ENCODE peak calls at places on chromosome 4, in ten cellular contexts. One of them, this sample, is unnamed. For H3K4me1, the result is how much of the 10 kb centered on the place peaks cover.

GRCh38 chr4:53916431-53916889 is 147.9 kb downstream of the CHIC2 start:
- DNase-seq in stomach: no peak
- DNase-seq in A549: no peak
- DNase-seq in lung: no peak
- DNase-seq in heart right ventricle: no peak
- DNase-seq in tibial nerve: no peak
- DNase-seq in mammary epithelial cell: peak
- DNase-seq in ovary: no peak
- DNase-seq in pancreas: no peak
- DNase-seq in sigmoid colon: no peak
- DNase-seq in this sample: no peak

GRCh38 chr4:157550028-157550427 is 329.5 kb downstream of the GRIA2 start:
- DNase-seq in sigmoid colon: no peak
- DNase-seq in pancreas: no peak
- DNase-seq in A549: no peak
- DNase-seq in heart right ventricle: no peak
- DNase-seq in lung: no peak
- DNase-seq in mammary epithelial cell: no peak
- DNase-seq in tibial nerve: no peak
- DNase-seq in ovary: no peak
- DNase-seq in stomach: no peak
- DNase-seq in this sample: no peak

GRCh38 chr4:5157721-5158390 is 106.6 kb downstream of the STK32B start:
- DNase-seq in pancreas: no peak
- DNase-seq in tibial nerve: no peak
- DNase-seq in ovary: no peak
- DNase-seq in A549: peak
- DNase-seq in mammary epithelial cell: no peak
- DNase-seq in lung: peak
- DNase-seq in stomach: no peak
- DNase-seq in sigmoid colon: no peak
- DNase-seq in heart right ventricle: no peak
- DNase-seq in this sample: no peak

GRCh38 chr4:105967058-105967658 is 71.9 kb downstream of the NPNT start:
- DNase-seq in lung: no peak
- DNase-seq in tibial nerve: no peak
- DNase-seq in sigmoid colon: no peak
- DNase-seq in ovary: no peak
- DNase-seq in A549: no peak
- DNase-seq in stomach: no peak
- DNase-seq in heart right ventricle: no peak
- DNase-seq in pancreas: no peak
- DNase-seq in mammary epithelial cell: no peak
- DNase-seq in this sample: no peak

GRCh38 chr4:112381996-112382692 is 85.0 kb downstream of the ALPK1 start:
- DNase-seq in pancreas: no peak
- DNase-seq in tibial nerve: no peak
- DNase-seq in mammary epithelial cell: no peak
- DNase-seq in lung: no peak
- DNase-seq in A549: no peak
- DNase-seq in heart right ventricle: no peak
- DNase-seq in sigmoid colon: no peak
- DNase-seq in stomach: no peak
- DNase-seq in ovary: no peak
- DNase-seq in this sample: no peak

GRCh38 chr4:122576261-122577188 is 44.3 kb downstream of the IL21 start:
- DNase-seq in tibial nerve: peak
- DNase-seq in lung: no peak
- DNase-seq in pancreas: no peak
- DNase-seq in heart right ventricle: no peak
- DNase-seq in stomach: no peak
- DNase-seq in mammary epithelial cell: peak
- DNase-seq in sigmoid colon: no peak
- DNase-seq in A549: peak
- DNase-seq in ovary: no peak
- DNase-seq in this sample: no peak

GRCh38 chr4:138034871-138035270 is 207.3 kb downstream of the SLC7A11 start:
- DNase-seq in sigmoid colon: no peak
- DNase-seq in stomach: no peak
- DNase-seq in mammary epithelial cell: peak
- DNase-seq in A549: peak
- DNase-seq in heart right ventricle: no peak
- DNase-seq in tibial nerve: no peak
- DNase-seq in lung: no peak
- DNase-seq in ovary: no peak
- DNase-seq in pancreas: no peak
- DNase-seq in this sample: no peak

GRCh38 chr4:187167126-187167525 is 443.5 kb upstream of the FAT1 start:
- DNase-seq in sigmoid colon: no peak
- DNase-seq in tibial nerve: no peak
- DNase-seq in heart right ventricle: no peak
- DNase-seq in ovary: no peak
- DNase-seq in mammary epithelial cell: no peak
- DNase-seq in A549: no peak
- DNase-seq in pancreas: no peak
- DNase-seq in stomach: peak
- DNase-seq in lung: no peak
- DNase-seq in this sample: no peak

GRCh38 chr4:145587088-145587487 is 32.1 kb upstream of the MMAA start:
- DNase-seq in mammary epithelial cell: no peak
- DNase-seq in lung: no peak
- DNase-seq in heart right ventricle: no peak
- DNase-seq in stomach: no peak
- DNase-seq in tibial nerve: no peak
- DNase-seq in ovary: no peak
- DNase-seq in A549: no peak
- DNase-seq in sigmoid colon: no peak
- DNase-seq in pancreas: no peak
- DNase-seq in this sample: no peak

GRCh38 chr4:33386761-33387160 is 2666.6 kb downstream of the PCDH7 start:
- DNase-seq in mammary epithelial cell: no peak
- DNase-seq in sigmoid colon: no peak
- DNase-seq in lung: no peak
- DNase-seq in ovary: no peak
- DNase-seq in tibial nerve: no peak
- DNase-seq in A549: peak
- DNase-seq in heart right ventricle: no peak
- DNase-seq in stomach: no peak
- DNase-seq in pancreas: no peak
- DNase-seq in this sample: no peak

GRCh38 chr4:38354872-38355271 is 309.1 kb upstream of the KLF3 start:
- DNase-seq in sigmoid colon: no peak
- DNase-seq in A549: no peak
- DNase-seq in pancreas: no peak
- DNase-seq in lung: no peak
- DNase-seq in mammary epithelial cell: no peak
- DNase-seq in tibial nerve: no peak
- DNase-seq in ovary: no peak
- DNase-seq in stomach: no peak
- DNase-seq in heart right ventricle: no peak
- DNase-seq in this sample: no peak

GRCh38 chr4:1604706-1605205 is 79.4 kb downstream of the FAM53A start:
- DNase-seq in A549: no peak
- DNase-seq in mammary epithelial cell: no peak
- DNase-seq in lung: no peak
- DNase-seq in stomach: peak
- DNase-seq in heart right ventricle: no peak
- DNase-seq in ovary: no peak
- DNase-seq in sigmoid colon: peak
- DNase-seq in tibial nerve: no peak
- DNase-seq in pancreas: no peak
- DNase-seq in this sample: no peak

GRCh38 chr4:26067035-26067434 is 153.0 kb downstream of the SMIM20 start:
- DNase-seq in A549: no peak
- DNase-seq in ovary: no peak
- DNase-seq in heart right ventricle: no peak
- DNase-seq in sigmoid colon: no peak
- DNase-seq in pancreas: no peak
- DNase-seq in stomach: no peak
- DNase-seq in lung: no peak
- DNase-seq in mammary epithelial cell: no peak
- DNase-seq in tibial nerve: no peak
- DNase-seq in this sample: no peak

GRCh38 chr4:16867827-16868226 is 30.6 kb downstream of the LDB2 start:
- DNase-seq in pancreas: no peak
- DNase-seq in mammary epithelial cell: no peak
- DNase-seq in A549: no peak
- DNase-seq in ovary: no peak
- DNase-seq in sigmoid colon: no peak
- DNase-seq in tibial nerve: no peak
- DNase-seq in lung: no peak
- DNase-seq in stomach: no peak
- DNase-seq in heart right ventricle: no peak
- DNase-seq in this sample: no peak

GRCh38 chr4:90727938-90728337 is 600.7 kb downstream of the CCSER1 start:
- DNase-seq in mammary epithelial cell: peak
- DNase-seq in stomach: no peak
- DNase-seq in sigmoid colon: no peak
- DNase-seq in pancreas: no peak
- DNase-seq in ovary: no peak
- DNase-seq in A549: peak
- DNase-seq in heart right ventricle: no peak
- DNase-seq in lung: no peak
- DNase-seq in tibial nerve: no peak
- DNase-seq in this sample: no peak

GRCh38 chr4:148497258-148497657 is 55.0 kb upstream of the NR3C2 start:
- DNase-seq in pancreas: no peak
- DNase-seq in heart right ventricle: no peak
- DNase-seq in stomach: no peak
- DNase-seq in tibial nerve: no peak
- DNase-seq in sigmoid colon: no peak
- DNase-seq in A549: no peak
- DNase-seq in lung: no peak
- DNase-seq in mammary epithelial cell: no peak
- DNase-seq in ovary: no peak
- DNase-seq in this sample: no peak

GRCh38 chr4:184653650-184654049 is 4.1 kb downstream of the PRIMPOL start:
- DNase-seq in pancreas: no peak
- DNase-seq in tibial nerve: no peak
- DNase-seq in heart right ventricle: no peak
- DNase-seq in A549: no peak
- DNase-seq in stomach: no peak
- DNase-seq in mammary epithelial cell: no peak
- DNase-seq in ovary: no peak
- DNase-seq in sigmoid colon: no peak
- DNase-seq in lung: no peak
- DNase-seq in this sample: no peak

GRCh38 chr4:76993787-76994641 is 44.5 kb downstream of the SEPTIN11 start:
- DNase-seq in sigmoid colon: no peak
- DNase-seq in pancreas: no peak
- DNase-seq in ovary: no peak
- DNase-seq in tibial nerve: no peak
- DNase-seq in stomach: no peak
- DNase-seq in heart right ventricle: no peak
- DNase-seq in A549: no peak
- DNase-seq in mammary epithelial cell: no peak
- DNase-seq in lung: no peak
- DNase-seq in this sample: no peak

DNA sequence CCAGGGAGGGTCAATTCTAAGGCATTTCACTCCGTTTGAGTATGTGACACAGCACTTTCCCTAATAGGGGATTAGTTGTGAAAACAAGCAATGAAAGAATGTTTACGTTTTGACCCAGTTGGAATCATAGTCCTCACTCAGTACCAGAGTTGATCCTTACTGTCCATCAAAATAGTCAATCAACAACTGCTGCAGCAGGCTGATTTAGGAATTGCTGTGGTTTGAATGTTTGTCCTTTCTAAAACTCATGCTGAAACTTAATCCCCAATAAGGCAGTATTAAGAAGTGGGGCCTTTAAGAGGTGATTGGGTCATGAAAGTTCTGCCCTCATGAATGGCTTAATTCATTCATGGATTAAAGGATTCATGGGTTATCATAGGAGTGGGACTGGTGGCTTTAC is 3.0 kb upstream of the FBXL5 start:
- DNase-seq in ovary: no peak
- DNase-seq in tibial nerve: no peak
- DNase-seq in A549: no peak
- DNase-seq in sigmoid colon: no peak
- DNase-seq in lung: no peak
- DNase-seq in pancreas: no peak
- DNase-seq in heart right ventricle: no peak
- DNase-seq in mammary epithelial cell: no peak
- DNase-seq in stomach: no peak
- DNase-seq in this sample: no peak
- H3K4me1 ChIP-seq in ovary: under half
- H3K4me1 ChIP-seq in tibial nerve: under half
- H3K4me1 ChIP-seq in A549: under half
- H3K4me1 ChIP-seq in sigmoid colon: under half
- H3K4me1 ChIP-seq in lung: under half
- H3K4me1 ChIP-seq in pancreas: under half
- H3K4me1 ChIP-seq in heart right ventricle: under half
- H3K4me1 ChIP-seq in mammary epithelial cell: under half
- H3K4me1 ChIP-seq in stomach: under half
- H3K4me1 ChIP-seq in this sample: under half

DNA sequence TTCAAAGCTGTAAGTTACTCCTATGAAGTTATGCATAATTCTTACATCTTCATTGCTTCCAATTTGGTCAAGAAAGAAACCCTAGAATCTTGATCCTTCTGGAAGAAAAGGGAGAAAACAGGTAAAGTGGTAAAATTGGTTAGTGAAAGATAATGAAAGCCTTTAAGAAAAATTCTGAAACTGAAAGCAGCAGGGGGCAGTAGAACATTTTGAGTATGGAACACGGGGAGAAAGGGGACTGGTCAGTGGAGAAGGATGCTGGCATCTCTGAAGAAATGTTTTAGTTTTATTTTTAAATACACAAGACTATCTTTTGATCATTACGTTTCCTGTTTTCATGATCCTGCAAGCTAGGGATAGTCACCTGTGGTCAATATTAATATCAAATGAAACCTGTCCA is 54.3 kb downstream of the SLIT2 start:
- DNase-seq in ovary: no peak
- DNase-seq in stomach: no peak
- DNase-seq in sigmoid colon: no peak
- DNase-seq in mammary epithelial cell: no peak
- DNase-seq in tibial nerve: no peak
- DNase-seq in heart right ventricle: no peak
- DNase-seq in lung: no peak
- DNase-seq in pancreas: no peak
- DNase-seq in A549: no peak
- DNase-seq in this sample: no peak
- H3K4me3 ChIP-seq in ovary: no peak
- H3K4me3 ChIP-seq in stomach: no peak
- H3K4me3 ChIP-seq in sigmoid colon: no peak
- H3K4me3 ChIP-seq in mammary epithelial cell: no peak
- H3K4me3 ChIP-seq in tibial nerve: no peak
- H3K4me3 ChIP-seq in heart right ventricle: no peak
- H3K4me3 ChIP-seq in lung: no peak
- H3K4me3 ChIP-seq in pancreas: no peak
- H3K4me3 ChIP-seq in A549: no peak
- H3K4me3 ChIP-seq in this sample: no peak

GRCh38 chr4:158781963-158782362 is 13.1 kb downstream of the FNIP2 start:
- DNase-seq in mammary epithelial cell: no peak
- DNase-seq in pancreas: no peak
- DNase-seq in tibial nerve: no peak
- DNase-seq in ovary: no peak
- DNase-seq in A549: no peak
- DNase-seq in lung: no peak
- DNase-seq in heart right ventricle: no peak
- DNase-seq in sigmoid colon: no peak
- DNase-seq in stomach: no peak
- DNase-seq in this sample: no peak
- H3K4me1 ChIP-seq in mammary epithelial cell: under half
- H3K4me1 ChIP-seq in pancreas: half or more
- H3K4me1 ChIP-seq in tibial nerve: half or more
- H3K4me1 ChIP-seq in ovary: under half
- H3K4me1 ChIP-seq in A549: under half
- H3K4me1 ChIP-seq in lung: half or more
- H3K4me1 ChIP-seq in heart right ventricle: half or more
- H3K4me1 ChIP-seq in sigmoid colon: half or more
- H3K4me1 ChIP-seq in stomach: half or more
- H3K4me1 ChIP-seq in this sample: under half

GRCh38 chr4:51884606-51885005 is 41.7 kb downstream of the DCUN1D4 start:
- DNase-seq in heart right ventricle: no peak
- DNase-seq in pancreas: no peak
- DNase-seq in sigmoid colon: no peak
- DNase-seq in mammary epithelial cell: no peak
- DNase-seq in A549: no peak
- DNase-seq in lung: no peak
- DNase-seq in tibial nerve: no peak
- DNase-seq in stomach: no peak
- DNase-seq in ovary: no peak
- DNase-seq in this sample: no peak
- H3K4me3 ChIP-seq in heart right ventricle: no peak
- H3K4me3 ChIP-seq in pancreas: no peak
- H3K4me3 ChIP-seq in sigmoid colon: no peak
- H3K4me3 ChIP-seq in mammary epithelial cell: no peak
- H3K4me3 ChIP-seq in A549: no peak
- H3K4me3 ChIP-seq in lung: no peak
- H3K4me3 ChIP-seq in tibial nerve: no peak
- H3K4me3 ChIP-seq in stomach: no peak
- H3K4me3 ChIP-seq in ovary: no peak
- H3K4me3 ChIP-seq in this sample: no peak

This sample was measured in testis.